ENCODE peak calls at places on chromosomes 6 and 20, in ten cellular contexts. W, M, C, H, U, G, D, E, R and L are unnamed samples.

GRCh38 chr6:153591165-153591564 is 447.9 kb upstream of the OPRM1 start:
- DNase-seq in W (no peak), M (no peak), C (no peak), H (no peak), U (no peak), G (no peak), D (no peak), E (no peak), R (no peak), L (no peak)

GRCh38 chr20:50615407-50615806 is 75.9 kb downstream of the RIPOR3 start:
- DNase-seq in W (no peak), M (no peak), C (no peak), H (no peak), U (no peak), G (no peak), D (no peak), E (no peak), R (no peak), L (no peak)

GRCh38 chr20:46174469-46175126 is 56.5 kb downstream of the CD40 start:
- DNase-seq in W (peak), M (no peak), C (peak), H (peak), U (peak), G (no peak), D (peak), E (no peak), R (peak), L (peak)

GRCh38 chr20:24943731-24944130 is 5.3 kb upstream of the CST7 start:
- DNase-seq in W (no peak), M (no peak), C (no peak), H (no peak), U (no peak), G (no peak), D (peak), E (no peak), R (no peak), L (no peak)

GRCh38 chr6:34223381-34223963 is 13.2 kb upstream of the HMGA1 start:
- DNase-seq in W (no peak), M (no peak), C (no peak), H (no peak), U (no peak), G (no peak), D (peak), E (no peak), R (no peak), L (no peak)

GRCh38 chr6:118697554-118697953 is 46.2 kb upstream of the CEP85L start:
- DNase-seq in W (no peak), M (no peak), C (no peak), H (no peak), U (no peak), G (no peak), D (no peak), E (no peak), R (no peak), L (no peak)

GRCh38 chr20:35318502-35319157 is 26.4 kb upstream of the FAM83C start:
- DNase-seq in W (no peak), M (no peak), C (peak), H (peak), U (peak), G (no peak), D (peak), E (no peak), R (no peak), L (no peak)

GRCh38 chr20:43040427-43040826 is 149.3 kb downstream of the PTPRT start:
- DNase-seq in W (no peak), M (no peak), C (no peak), H (no peak), U (no peak), G (no peak), D (no peak), E (no peak), R (no peak), L (peak)

GRCh38 chr6:167093922-167094432 is 28.9 kb upstream of the CCR6 start:
- DNase-seq in W (no peak), M (no peak), C (no peak), H (no peak), U (no peak), G (peak), D (no peak), E (no peak), R (no peak), L (no peak)

DNA sequence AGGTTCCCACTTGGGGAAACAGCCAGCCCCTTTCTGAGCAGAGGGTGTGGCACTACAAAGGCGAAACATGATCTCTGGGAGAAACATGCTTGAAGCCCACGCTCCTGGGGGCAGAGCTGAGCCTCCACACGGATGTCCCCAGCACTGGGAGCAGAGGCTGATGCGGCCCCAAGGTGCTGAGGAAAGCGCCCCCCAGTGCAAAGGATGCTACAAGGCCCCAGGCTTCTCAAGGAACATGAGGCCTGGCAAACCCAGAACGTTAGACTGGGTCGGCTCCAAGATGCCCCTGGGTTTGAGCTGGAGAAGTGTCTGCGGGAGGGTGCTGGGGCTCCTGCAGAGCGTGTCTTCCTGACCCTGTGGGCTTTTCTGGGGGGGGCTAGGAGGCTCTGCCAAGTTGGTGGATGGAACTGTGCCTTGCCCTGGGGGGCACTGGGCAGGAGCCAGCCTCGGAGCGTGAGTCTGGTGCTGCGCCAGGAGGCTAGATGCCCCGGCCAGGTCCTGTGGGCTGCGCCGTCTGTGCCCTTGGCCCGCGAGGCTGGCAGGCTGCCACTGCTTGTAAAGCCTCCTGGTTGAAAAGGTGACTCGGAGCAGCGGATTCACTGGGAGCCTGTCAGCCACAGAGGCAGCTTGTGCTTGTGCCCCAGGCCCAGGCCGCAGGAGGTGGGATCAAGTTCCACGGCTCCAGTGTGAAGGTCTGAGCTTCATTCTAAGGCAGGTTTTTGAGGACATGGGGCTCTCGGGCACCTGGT is 8.1 kb downstream of the SYNJ2 start:
- DNase-seq in W (peak), M (no peak), C (peak), H (peak), U (no peak), G (no peak), D (peak), E (no peak), R (no peak), L (no peak)
- TF ChIP-seq CTCF in W (no peak), M (peak), C (no peak), H (no peak), U (no peak), G (no peak), D (no peak), E (no peak), R (no peak), L (no peak)

GRCh38 chr6:145814501-145815350 is at the start of gene FBXO30:
- DNase-seq in W (peak), M (no peak), C (peak), H (peak), U (peak), G (no peak), D (peak), E (peak), R (peak), L (peak)
- TF ChIP-seq CTCF in W (peak), M (peak), C (peak), H (no peak), U (peak), G (peak), D (peak), E (peak), R (no peak), L (peak)

DNA sequence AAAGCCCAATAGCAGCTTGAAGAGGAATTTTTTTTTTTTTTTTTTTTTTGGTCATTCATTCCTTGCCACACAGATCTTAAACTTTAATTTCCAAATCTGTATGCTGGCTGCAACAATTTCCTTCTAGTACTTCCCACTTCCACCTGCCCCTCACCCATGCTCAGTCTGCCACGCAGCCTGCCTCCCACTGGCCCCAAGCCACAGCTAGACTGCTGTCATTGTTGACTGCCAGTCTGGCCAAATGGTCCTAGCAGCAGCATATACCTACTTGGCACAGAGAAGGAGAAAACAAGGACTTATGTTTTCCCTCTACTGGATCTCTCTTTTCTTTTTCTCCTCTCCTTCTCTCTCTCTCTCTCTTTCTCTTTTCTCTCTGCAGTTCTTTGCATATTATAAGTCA is 118.3 kb upstream of the HEY2 start:
- DNase-seq in W (no peak), M (no peak), C (no peak), H (no peak), U (no peak), G (no peak), D (no peak), E (no peak), R (no peak), L (no peak)
- TF ChIP-seq CTCF in W (no peak), M (no peak), C (no peak), H (no peak), U (no peak), G (no peak), D (no peak), E (no peak), R (no peak), L (no peak)

DNA sequence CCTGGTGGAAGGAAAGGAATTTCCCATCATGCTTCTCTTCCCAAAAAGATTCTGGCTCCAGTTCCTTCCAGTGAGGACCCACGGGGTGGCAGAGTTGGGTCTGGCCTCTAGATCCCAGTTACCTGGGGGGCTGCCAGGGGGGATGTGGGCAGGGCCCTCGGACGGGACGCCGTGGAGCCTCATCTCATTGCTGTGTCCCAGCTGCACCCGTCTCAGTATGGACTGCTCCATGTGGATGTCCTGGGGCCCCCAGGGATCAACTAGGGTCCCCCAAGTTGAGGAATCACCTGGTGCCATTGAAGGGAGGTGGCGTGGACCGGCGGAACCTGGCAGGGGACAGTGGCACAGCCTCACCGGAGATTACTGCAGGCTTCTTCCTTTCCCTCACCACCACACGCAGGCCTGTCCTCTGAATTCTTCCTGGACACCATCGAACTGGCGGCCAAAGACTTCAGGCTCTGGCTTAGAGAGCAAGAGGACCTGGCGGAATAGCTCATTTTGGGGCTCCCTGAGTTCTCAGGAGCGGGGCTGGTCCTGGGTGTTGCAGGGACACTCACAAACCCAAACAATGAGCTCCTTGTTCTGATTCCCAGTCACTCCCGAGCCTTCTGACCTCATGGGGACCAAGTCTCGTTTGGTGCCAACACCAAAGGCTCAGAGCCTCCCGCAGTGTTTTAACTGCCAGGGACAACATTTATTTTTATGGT is 8.5 kb downstream of the ZBP1 start:
- DNase-seq in W (peak), M (no peak), C (no peak), H (no peak), U (no peak), G (no peak), D (no peak), E (no peak), R (no peak), L (no peak)
- TF ChIP-seq CTCF in W (no peak), M (no peak), C (no peak), H (no peak), U (no peak), G (no peak), D (no peak), E (no peak), R (no peak), L (no peak)

GRCh38 chr6:161455848-161456247 is 182.0 kb upstream of the AGPAT4 start:
- DNase-seq in W (no peak), M (no peak), C (no peak), H (no peak), U (no peak), G (no peak), D (no peak), E (no peak), R (no peak), L (no peak)
- TF ChIP-seq CTCF in W (no peak), M (no peak), C (no peak), H (no peak), U (no peak), G (no peak), D (no peak), E (no peak), R (no peak), L (no peak)

GRCh38 chr6:111154981-111155380 is 67.7 kb downstream of the SLC16A10 start:
- DNase-seq in W (no peak), M (no peak), C (no peak), H (no peak), U (no peak), G (no peak), D (no peak), E (no peak), R (no peak), L (no peak)
- TF ChIP-seq CTCF in W (no peak), M (no peak), C (no peak), H (no peak), U (no peak), G (no peak), D (no peak), E (no peak), R (no peak), L (no peak)